ENCODE peak calls at places on chromosomes 2 and 18, in seven cellular contexts. One of them, this sample, is unnamed. For H3K36me3, the result is how much of the 10 kb centered on the place peaks cover.

GRCh38 chr18:46480187-46480586 is 176.8 kb downstream of the LOXHD1 start:
- DNase-seq in heart left ventricle: no peak
- DNase-seq in left ventricle myocardium inferior: no peak
- DNase-seq in GM23248: no peak
- DNase-seq in BE2C: no peak
- DNase-seq in PC-9: no peak
- DNase-seq in lower lobe of right lung: no peak
- DNase-seq in this sample: no peak

GRCh38 chr18:3441290-3441689 is 8.7 kb upstream of the TGIF1 start:
- DNase-seq in heart left ventricle: peak
- DNase-seq in left ventricle myocardium inferior: no peak
- DNase-seq in GM23248: peak
- DNase-seq in BE2C: no peak
- DNase-seq in PC-9: peak
- DNase-seq in lower lobe of right lung: no peak
- DNase-seq in this sample: no peak

GRCh38 chr2:175111200-175111657 is 56.8 kb downstream of the ATF2 start:
- DNase-seq in heart left ventricle: no peak
- DNase-seq in left ventricle myocardium inferior: no peak
- DNase-seq in GM23248: peak
- DNase-seq in BE2C: no peak
- DNase-seq in PC-9: no peak
- DNase-seq in lower lobe of right lung: no peak
- DNase-seq in this sample: no peak

GRCh38 chr2:172931923-172932520 is 143.6 kb upstream of the MAP3K20 start:
- DNase-seq in heart left ventricle: peak
- DNase-seq in left ventricle myocardium inferior: peak
- DNase-seq in GM23248: peak
- DNase-seq in BE2C: peak
- DNase-seq in PC-9: peak
- DNase-seq in lower lobe of right lung: peak
- DNase-seq in this sample: no peak

GRCh38 chr2:24779121-24779520 is 14.1 kb downstream of the PTRHD1 start:
- DNase-seq in heart left ventricle: no peak
- DNase-seq in left ventricle myocardium inferior: no peak
- DNase-seq in GM23248: no peak
- DNase-seq in BE2C: no peak
- DNase-seq in PC-9: peak
- DNase-seq in lower lobe of right lung: no peak
- DNase-seq in this sample: no peak

GRCh38 chr18:44564922-44565321 is 115.8 kb upstream of the SETBP1 start:
- DNase-seq in heart left ventricle: no peak
- DNase-seq in left ventricle myocardium inferior: no peak
- DNase-seq in GM23248: peak
- DNase-seq in BE2C: no peak
- DNase-seq in PC-9: peak
- DNase-seq in lower lobe of right lung: no peak
- DNase-seq in this sample: no peak

GRCh38 chr2:67574230-67574629 is 177.1 kb downstream of the ETAA1 start:
- DNase-seq in heart left ventricle: no peak
- DNase-seq in left ventricle myocardium inferior: no peak
- DNase-seq in GM23248: peak
- DNase-seq in BE2C: no peak
- DNase-seq in PC-9: no peak
- DNase-seq in lower lobe of right lung: no peak
- DNase-seq in this sample: no peak

GRCh38 chr2:51120754-51121280 is 88.9 kb upstream of the NRXN1 start:
- DNase-seq in heart left ventricle: no peak
- DNase-seq in left ventricle myocardium inferior: no peak
- DNase-seq in GM23248: no peak
- DNase-seq in BE2C: no peak
- DNase-seq in PC-9: no peak
- DNase-seq in lower lobe of right lung: no peak
- DNase-seq in this sample: no peak

GRCh38 chr2:96260404-96261260 is 5.2 kb downstream of the TMEM127 start:
- DNase-seq in heart left ventricle: peak
- DNase-seq in left ventricle myocardium inferior: peak
- DNase-seq in GM23248: peak
- DNase-seq in BE2C: peak
- DNase-seq in PC-9: peak
- DNase-seq in lower lobe of right lung: peak
- DNase-seq in this sample: no peak

GRCh38 chr2:239316562-239317465 is 84.0 kb downstream of the HDAC4 start:
- DNase-seq in heart left ventricle: peak
- DNase-seq in left ventricle myocardium inferior: peak
- DNase-seq in GM23248: peak
- DNase-seq in BE2C: no peak
- DNase-seq in PC-9: no peak
- DNase-seq in lower lobe of right lung: peak
- DNase-seq in this sample: peak

GRCh38 chr2:39642054-39642742 is 23.5 kb upstream of the TMEM178A start:
- DNase-seq in heart left ventricle: no peak
- DNase-seq in left ventricle myocardium inferior: no peak
- DNase-seq in GM23248: peak
- DNase-seq in BE2C: no peak
- DNase-seq in PC-9: peak
- DNase-seq in lower lobe of right lung: no peak
- DNase-seq in this sample: no peak

GRCh38 chr2:69715964-69716363 is 26.0 kb upstream of the ANXA4 start:
- DNase-seq in heart left ventricle: no peak
- DNase-seq in left ventricle myocardium inferior: no peak
- DNase-seq in GM23248: peak
- DNase-seq in BE2C: no peak
- DNase-seq in PC-9: no peak
- DNase-seq in lower lobe of right lung: no peak
- DNase-seq in this sample: no peak

GRCh38 chr18:59085797-59086196 is 53.9 kb upstream of the SEC11C start:
- DNase-seq in heart left ventricle: no peak
- DNase-seq in left ventricle myocardium inferior: no peak
- DNase-seq in GM23248: peak
- DNase-seq in BE2C: no peak
- DNase-seq in PC-9: no peak
- DNase-seq in lower lobe of right lung: no peak
- DNase-seq in this sample: no peak

GRCh38 chr2:28610583-28611201 is 114.8 kb downstream of the PLB1 start:
- DNase-seq in heart left ventricle: peak
- DNase-seq in left ventricle myocardium inferior: no peak
- DNase-seq in GM23248: peak
- DNase-seq in BE2C: peak
- DNase-seq in PC-9: peak
- DNase-seq in lower lobe of right lung: no peak
- DNase-seq in this sample: peak

GRCh38 chr2:114022360-114023085 is 132.6 kb downstream of the ACTR3 start:
- DNase-seq in heart left ventricle: no peak
- DNase-seq in left ventricle myocardium inferior: no peak
- DNase-seq in GM23248: peak
- DNase-seq in BE2C: no peak
- DNase-seq in PC-9: no peak
- DNase-seq in lower lobe of right lung: no peak
- DNase-seq in this sample: no peak

GRCh38 chr18:49467599-49467998 is 7.2 kb upstream of the DYM start:
- DNase-seq in heart left ventricle: no peak
- DNase-seq in left ventricle myocardium inferior: no peak
- DNase-seq in GM23248: no peak
- DNase-seq in BE2C: no peak
- DNase-seq in PC-9: no peak
- DNase-seq in lower lobe of right lung: no peak
- DNase-seq in this sample: no peak

GRCh38 chr2:74908763-74909444 is 49.5 kb upstream of the POLE4 start:
- DNase-seq in heart left ventricle: no peak
- DNase-seq in left ventricle myocardium inferior: no peak
- DNase-seq in GM23248: peak
- DNase-seq in BE2C: no peak
- DNase-seq in PC-9: no peak
- DNase-seq in lower lobe of right lung: no peak
- DNase-seq in this sample: no peak

GRCh38 chr18:2036136-2036535 is 535.2 kb downstream of the METTL4 start:
- DNase-seq in heart left ventricle: no peak
- DNase-seq in left ventricle myocardium inferior: no peak
- DNase-seq in GM23248: no peak
- DNase-seq in BE2C: no peak
- DNase-seq in PC-9: no peak
- DNase-seq in lower lobe of right lung: no peak
- DNase-seq in this sample: no peak

GRCh38 chr2:190481339-190481738 is 53.2 kb downstream of the NEMP2 start:
- DNase-seq in heart left ventricle: no peak
- DNase-seq in left ventricle myocardium inferior: no peak
- DNase-seq in GM23248: no peak
- DNase-seq in BE2C: no peak
- DNase-seq in PC-9: no peak
- DNase-seq in lower lobe of right lung: no peak
- DNase-seq in this sample: no peak

GRCh38 chr18:41996020-41996419 is 41.0 kb downstream of the PIK3C3 start:
- DNase-seq in heart left ventricle: no peak
- DNase-seq in left ventricle myocardium inferior: no peak
- DNase-seq in GM23248: no peak
- DNase-seq in BE2C: no peak
- DNase-seq in PC-9: no peak
- DNase-seq in lower lobe of right lung: no peak
- DNase-seq in this sample: no peak

GRCh38 chr18:42001801-42002200 is 46.8 kb downstream of the PIK3C3 start:
- DNase-seq in heart left ventricle: no peak
- DNase-seq in left ventricle myocardium inferior: no peak
- DNase-seq in GM23248: no peak
- DNase-seq in BE2C: no peak
- DNase-seq in PC-9: no peak
- DNase-seq in lower lobe of right lung: no peak
- DNase-seq in this sample: no peak
- H3K36me3 ChIP-seq in heart left ventricle: half or more
- H3K36me3 ChIP-seq in left ventricle myocardium inferior: half or more
- H3K36me3 ChIP-seq in GM23248: half or more
- H3K36me3 ChIP-seq in BE2C: under half
- H3K36me3 ChIP-seq in PC-9: under half
- H3K36me3 ChIP-seq in lower lobe of right lung: half or more
- H3K36me3 ChIP-seq in this sample: half or more

GRCh38 chr2:47796090-47796697 is 13.2 kb downstream of the MSH6 start:
- DNase-seq in heart left ventricle: no peak
- DNase-seq in left ventricle myocardium inferior: no peak
- DNase-seq in GM23248: no peak
- DNase-seq in BE2C: no peak
- DNase-seq in PC-9: no peak
- DNase-seq in lower lobe of right lung: no peak
- DNase-seq in this sample: no peak
- H3K36me3 ChIP-seq in heart left ventricle: half or more
- H3K36me3 ChIP-seq in left ventricle myocardium inferior: half or more
- H3K36me3 ChIP-seq in GM23248: half or more
- H3K36me3 ChIP-seq in BE2C: under half
- H3K36me3 ChIP-seq in PC-9: half or more
- H3K36me3 ChIP-seq in lower lobe of right lung: half or more
- H3K36me3 ChIP-seq in this sample: under half

GRCh38 chr2:119142822-119143221 is 15.7 kb downstream of the C1QL2 start:
- DNase-seq in heart left ventricle: no peak
- DNase-seq in left ventricle myocardium inferior: no peak
- DNase-seq in GM23248: no peak
- DNase-seq in BE2C: no peak
- DNase-seq in PC-9: no peak
- DNase-seq in lower lobe of right lung: no peak
- DNase-seq in this sample: no peak

GRCh38 chr2:119149611-119150010 is 8.9 kb downstream of the C1QL2 start:
- DNase-seq in heart left ventricle: peak
- DNase-seq in left ventricle myocardium inferior: no peak
- DNase-seq in GM23248: no peak
- DNase-seq in BE2C: no peak
- DNase-seq in PC-9: no peak
- DNase-seq in lower lobe of right lung: no peak
- DNase-seq in this sample: no peak

GRCh38 chr2:119148082-119148715 is 10.4 kb downstream of the C1QL2 start:
- DNase-seq in heart left ventricle: no peak
- DNase-seq in left ventricle myocardium inferior: no peak
- DNase-seq in GM23248: no peak
- DNase-seq in BE2C: no peak
- DNase-seq in PC-9: no peak
- DNase-seq in lower lobe of right lung: no peak
- DNase-seq in this sample: no peak

DNA sequence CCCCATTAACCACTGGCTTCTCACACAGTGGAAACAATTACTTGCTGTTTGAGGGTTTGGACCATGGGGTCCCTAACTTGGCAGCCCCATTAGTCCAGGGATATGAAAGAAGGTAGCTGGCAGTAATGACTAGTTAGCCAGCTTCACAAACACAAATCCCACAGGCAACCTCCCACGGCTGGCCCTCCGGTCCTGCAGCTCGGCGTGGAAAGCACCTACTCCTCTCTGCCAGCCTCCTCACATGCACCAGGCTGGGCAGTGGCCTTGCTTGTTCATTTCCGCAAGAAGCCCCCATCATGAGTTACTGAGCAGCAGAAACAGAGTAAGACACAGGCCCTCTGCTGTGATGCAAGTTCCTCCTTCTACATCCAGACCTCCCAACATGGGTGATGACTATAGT is 13.7 kb downstream of the C1QL2 start:
- DNase-seq in heart left ventricle: no peak
- DNase-seq in left ventricle myocardium inferior: no peak
- DNase-seq in GM23248: no peak
- DNase-seq in BE2C: no peak
- DNase-seq in PC-9: no peak
- DNase-seq in lower lobe of right lung: no peak
- DNase-seq in this sample: no peak
- H3K36me3 ChIP-seq in heart left ventricle: under half
- H3K36me3 ChIP-seq in left ventricle myocardium inferior: under half
- H3K36me3 ChIP-seq in GM23248: under half
- H3K36me3 ChIP-seq in BE2C: under half
- H3K36me3 ChIP-seq in PC-9: under half
- H3K36me3 ChIP-seq in lower lobe of right lung: under half
- H3K36me3 ChIP-seq in this sample: under half

DNA sequence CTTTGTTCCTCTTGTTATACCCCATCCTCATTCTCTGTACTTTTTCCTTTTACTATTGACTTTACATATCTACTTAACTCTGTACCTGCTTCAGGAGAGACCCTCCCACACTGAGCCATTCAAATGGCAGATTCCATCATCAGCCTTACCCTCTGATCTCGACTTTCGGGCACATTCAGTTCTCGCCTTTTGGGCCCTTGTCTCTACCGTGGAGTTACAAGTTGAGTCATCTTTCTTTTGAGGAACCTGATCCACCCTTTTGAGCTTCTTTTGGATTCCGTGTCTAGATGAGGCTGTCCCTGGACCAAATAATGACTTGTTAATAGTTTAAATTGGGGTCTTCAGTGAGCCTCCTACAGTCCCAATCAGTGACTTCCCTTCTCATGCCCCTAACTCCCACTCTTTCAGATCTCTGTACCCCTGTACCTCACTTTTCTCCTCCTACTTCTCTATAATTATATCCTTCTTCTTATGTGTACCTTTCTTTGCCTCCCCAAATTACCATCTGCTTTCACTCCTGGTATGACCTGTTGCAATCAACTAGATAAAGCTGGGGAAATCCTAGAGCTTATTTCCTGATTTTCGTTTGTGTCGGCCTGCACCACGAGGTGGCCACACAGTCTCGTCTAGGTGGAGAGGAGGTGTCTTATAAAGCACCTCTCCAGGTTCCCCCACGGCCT is 17.2 kb downstream of the SP110 start:
- DNase-seq in heart left ventricle: no peak
- DNase-seq in left ventricle myocardium inferior: no peak
- DNase-seq in GM23248: no peak
- DNase-seq in BE2C: no peak
- DNase-seq in PC-9: no peak
- DNase-seq in lower lobe of right lung: no peak
- DNase-seq in this sample: peak
- H3K36me3 ChIP-seq in heart left ventricle: half or more
- H3K36me3 ChIP-seq in left ventricle myocardium inferior: half or more
- H3K36me3 ChIP-seq in GM23248: under half
- H3K36me3 ChIP-seq in BE2C: under half
- H3K36me3 ChIP-seq in PC-9: under half
- H3K36me3 ChIP-seq in lower lobe of right lung: half or more
- H3K36me3 ChIP-seq in this sample: half or more

This sample was measured in spleen.